ENCODE peak calls at places on chromosomes 12 and 14, in six cellular contexts. One of them, this sample, is unnamed.

GRCh38 chr14:72535485-72535884 is 358.4 kb downstream of the DPF3 start:
- DNase-seq in Panc1: no peak
- DNase-seq in cardiac fibroblast: no peak
- DNase-seq in astrocyte of the cerebellum: no peak
- DNase-seq in endothelial cell: no peak
- DNase-seq in CD4-positive, alpha-beta T cell: no peak
- DNase-seq in this sample: no peak

GRCh38 chr12:120093592-120094355 is 22.8 kb downstream of the RAB35 start:
- DNase-seq in CD4-positive, alpha-beta T cell: no peak
- DNase-seq in astrocyte of the cerebellum: no peak
- DNase-seq in Panc1: no peak
- DNase-seq in cardiac fibroblast: no peak
- DNase-seq in endothelial cell: no peak
- DNase-seq in this sample: no peak

GRCh38 chr12:107064243-107064642 is 29.1 kb downstream of the CRY1 start:
- DNase-seq in Panc1: no peak
- DNase-seq in endothelial cell: no peak
- DNase-seq in CD4-positive, alpha-beta T cell: no peak
- DNase-seq in cardiac fibroblast: no peak
- DNase-seq in astrocyte of the cerebellum: no peak
- DNase-seq in this sample: no peak

GRCh38 chr14:69543341-69544249 is 31.1 kb downstream of the CCDC177 start:
- DNase-seq in cardiac fibroblast: peak; percentile 98
- DNase-seq in astrocyte of the cerebellum: peak; percentile 85
- DNase-seq in CD4-positive, alpha-beta T cell: no peak
- DNase-seq in Panc1: peak; percentile 13
- DNase-seq in endothelial cell: peak; percentile 68
- DNase-seq in this sample: peak; percentile 86

GRCh38 chr14:51396222-51396815 is 156.3 kb downstream of the TMX1 start:
- DNase-seq in Panc1: peak; percentile 78
- DNase-seq in cardiac fibroblast: peak; percentile 99
- DNase-seq in CD4-positive, alpha-beta T cell: no peak
- DNase-seq in endothelial cell: no peak
- DNase-seq in astrocyte of the cerebellum: peak; percentile 83
- DNase-seq in this sample: peak; percentile 38

GRCh38 chr14:57209561-57209960 is 59.1 kb downstream of the EXOC5 start:
- DNase-seq in endothelial cell: no peak
- DNase-seq in Panc1: no peak
- DNase-seq in cardiac fibroblast: peak; percentile 44
- DNase-seq in CD4-positive, alpha-beta T cell: no peak
- DNase-seq in astrocyte of the cerebellum: peak; percentile 20
- DNase-seq in this sample: no peak

GRCh38 chr14:91884664-91885063 is 17.3 kb upstream of the TC2N start:
- DNase-seq in endothelial cell: no peak
- DNase-seq in cardiac fibroblast: no peak
- DNase-seq in Panc1: no peak
- DNase-seq in astrocyte of the cerebellum: no peak
- DNase-seq in CD4-positive, alpha-beta T cell: no peak
- DNase-seq in this sample: no peak

GRCh38 chr12:124750787-124751471 is 112.7 kb downstream of the SCARB1 start:
- DNase-seq in endothelial cell: peak; percentile 23
- DNase-seq in cardiac fibroblast: no peak
- DNase-seq in Panc1: no peak
- DNase-seq in astrocyte of the cerebellum: no peak
- DNase-seq in CD4-positive, alpha-beta T cell: peak; percentile 12
- DNase-seq in this sample: peak; percentile 55

GRCh38 chr12:12685305-12685704 is 10.7 kb downstream of the GPR19 start:
- DNase-seq in cardiac fibroblast: no peak
- DNase-seq in CD4-positive, alpha-beta T cell: no peak
- DNase-seq in Panc1: no peak
- DNase-seq in endothelial cell: no peak
- DNase-seq in astrocyte of the cerebellum: no peak
- DNase-seq in this sample: no peak

GRCh38 chr12:3152013-3152412 is 74.8 kb downstream of the TSPAN9 start:
- DNase-seq in cardiac fibroblast: peak; percentile 80
- DNase-seq in Panc1: no peak
- DNase-seq in endothelial cell: peak; percentile 33
- DNase-seq in CD4-positive, alpha-beta T cell: no peak
- DNase-seq in astrocyte of the cerebellum: peak; percentile 28
- DNase-seq in this sample: no peak

GRCh38 chr14:23703027-23703426 is 66.9 kb downstream of the DHRS2 start:
- DNase-seq in CD4-positive, alpha-beta T cell: no peak
- DNase-seq in Panc1: no peak
- DNase-seq in astrocyte of the cerebellum: no peak
- DNase-seq in cardiac fibroblast: no peak
- DNase-seq in endothelial cell: no peak
- DNase-seq in this sample: no peak

GRCh38 chr12:6582196-6582595 is 14.1 kb upstream of the NOP2 start:
- DNase-seq in CD4-positive, alpha-beta T cell: no peak
- DNase-seq in endothelial cell: no peak
- DNase-seq in Panc1: no peak
- DNase-seq in astrocyte of the cerebellum: no peak
- DNase-seq in cardiac fibroblast: no peak
- DNase-seq in this sample: no peak

GRCh38 chr14:74891870-74892269 is 10.2 kb downstream of the DLST start:
- DNase-seq in CD4-positive, alpha-beta T cell: no peak
- DNase-seq in endothelial cell: no peak
- DNase-seq in astrocyte of the cerebellum: no peak
- DNase-seq in cardiac fibroblast: peak; percentile 60
- DNase-seq in Panc1: no peak
- DNase-seq in this sample: no peak

GRCh38 chr12:105855691-105856405 is 282.9 kb downstream of the NUAK1 start:
- DNase-seq in cardiac fibroblast: no peak
- DNase-seq in Panc1: no peak
- DNase-seq in endothelial cell: no peak
- DNase-seq in astrocyte of the cerebellum: no peak
- DNase-seq in CD4-positive, alpha-beta T cell: no peak
- DNase-seq in this sample: no peak

GRCh38 chr12:62267490-62267889 is 7.3 kb downstream of the USP15 start:
- DNase-seq in cardiac fibroblast: no peak
- DNase-seq in endothelial cell: no peak
- DNase-seq in CD4-positive, alpha-beta T cell: no peak
- DNase-seq in Panc1: no peak
- DNase-seq in astrocyte of the cerebellum: no peak
- DNase-seq in this sample: no peak

GRCh38 chr14:44453433-44454171 is 53.5 kb downstream of the FSCB start:
- DNase-seq in cardiac fibroblast: no peak
- DNase-seq in astrocyte of the cerebellum: no peak
- DNase-seq in endothelial cell: no peak
- DNase-seq in CD4-positive, alpha-beta T cell: no peak
- DNase-seq in Panc1: no peak
- DNase-seq in this sample: no peak

GRCh38 chr14:59803052-59803451 is 67.5 kb downstream of the RTN1 start:
- DNase-seq in cardiac fibroblast: no peak
- DNase-seq in endothelial cell: no peak
- DNase-seq in CD4-positive, alpha-beta T cell: no peak
- DNase-seq in Panc1: no peak
- DNase-seq in astrocyte of the cerebellum: no peak
- DNase-seq in this sample: no peak

GRCh38 chr12:119176267-119177055 is 2.3 kb upstream of the HSPB8 start:
- DNase-seq in cardiac fibroblast: peak; percentile 95
- DNase-seq in endothelial cell: no peak
- DNase-seq in CD4-positive, alpha-beta T cell: no peak
- DNase-seq in Panc1: peak; percentile 56
- DNase-seq in astrocyte of the cerebellum: peak; percentile 65
- DNase-seq in this sample: peak; percentile 81

GRCh38 chr12:41532072-41532471 is 344.0 kb downstream of the PDZRN4 start:
- DNase-seq in Panc1: no peak
- DNase-seq in CD4-positive, alpha-beta T cell: no peak
- DNase-seq in endothelial cell: no peak
- DNase-seq in astrocyte of the cerebellum: no peak
- DNase-seq in cardiac fibroblast: no peak
- DNase-seq in this sample: no peak
- TF ChIP-seq CTCF in Panc1: no peak
- TF ChIP-seq CTCF in CD4-positive, alpha-beta T cell: no peak
- TF ChIP-seq CTCF in endothelial cell: no peak
- TF ChIP-seq CTCF in astrocyte of the cerebellum: no peak
- TF ChIP-seq CTCF in cardiac fibroblast: no peak
- TF ChIP-seq CTCF in this sample: no peak

GRCh38 chr12:31589582-31589895 is 1.4 kb downstream of the DENND5B start:
- DNase-seq in CD4-positive, alpha-beta T cell: no peak
- DNase-seq in cardiac fibroblast: no peak
- DNase-seq in astrocyte of the cerebellum: no peak
- DNase-seq in endothelial cell: peak; percentile 45
- DNase-seq in Panc1: no peak
- DNase-seq in this sample: no peak

GRCh38 chr12:31590730-31591307 is at the start of gene DENND5B:
- DNase-seq in CD4-positive, alpha-beta T cell: no peak
- DNase-seq in endothelial cell: peak; percentile 78
- DNase-seq in Panc1: no peak
- DNase-seq in cardiac fibroblast: peak; percentile 53
- DNase-seq in astrocyte of the cerebellum: no peak
- DNase-seq in this sample: peak; percentile 73

GRCh38 chr12:31591308-31591901 is 469 bp upstream of the DENND5B start:
- DNase-seq in cardiac fibroblast: peak; percentile 30
- DNase-seq in CD4-positive, alpha-beta T cell: no peak
- DNase-seq in Panc1: peak; percentile 27
- DNase-seq in endothelial cell: peak; percentile 16
- DNase-seq in astrocyte of the cerebellum: no peak
- DNase-seq in this sample: peak; percentile 3

GRCh38 chr12:31588976-31589375 is 2.0 kb downstream of the DENND5B start:
- DNase-seq in astrocyte of the cerebellum: no peak
- DNase-seq in cardiac fibroblast: peak; percentile 34
- DNase-seq in Panc1: no peak
- DNase-seq in endothelial cell: no peak
- DNase-seq in CD4-positive, alpha-beta T cell: no peak
- DNase-seq in this sample: no peak

DNA sequence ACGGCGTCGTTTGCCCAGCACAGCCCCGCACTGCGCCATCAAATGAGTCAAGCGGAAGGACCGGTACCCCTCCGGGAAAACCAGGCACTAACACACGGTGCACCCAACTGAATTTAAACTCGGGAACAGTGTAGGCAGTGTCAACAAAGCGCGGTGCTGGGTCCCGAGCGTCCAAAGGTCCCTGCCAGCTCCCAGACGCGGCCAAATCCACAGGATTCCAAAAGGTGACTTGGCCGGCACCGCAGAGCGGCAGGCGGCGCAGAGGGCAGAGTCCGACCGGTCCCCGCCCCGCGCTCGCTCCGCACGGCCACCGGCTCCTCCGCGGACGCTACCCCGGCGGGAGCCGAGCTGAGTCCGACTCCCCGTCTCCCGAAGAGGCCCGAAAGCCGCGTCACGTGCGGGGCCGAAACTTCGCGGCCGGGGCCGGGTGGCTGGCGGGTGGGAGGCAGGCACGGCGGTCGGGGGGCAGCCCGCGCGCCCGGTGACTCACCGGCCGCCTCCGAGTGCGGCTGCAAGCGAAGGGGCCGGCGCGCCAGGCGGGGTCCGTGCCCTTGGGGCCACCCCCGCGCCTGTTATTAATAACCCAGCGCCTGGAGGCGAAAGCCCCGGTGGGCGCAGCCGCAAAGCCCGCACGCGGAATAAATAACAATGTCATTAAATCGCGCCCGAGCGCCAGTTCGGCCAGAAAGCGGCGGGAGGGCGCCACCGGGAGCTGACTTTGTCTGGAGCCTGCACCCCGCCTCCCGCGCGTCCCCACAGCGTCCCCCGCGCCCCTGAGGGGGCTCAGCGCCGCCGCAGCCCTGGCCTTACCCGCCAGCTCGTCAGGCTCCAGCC is 823 bp downstream of the DENND5B start:
- DNase-seq in cardiac fibroblast: peak; percentile 73
- DNase-seq in astrocyte of the cerebellum: no peak
- DNase-seq in CD4-positive, alpha-beta T cell: no peak
- DNase-seq in Panc1: peak; percentile 46
- DNase-seq in endothelial cell: peak; percentile 70
- DNase-seq in this sample: peak; percentile 65
- TF ChIP-seq CTCF in cardiac fibroblast: no peak
- TF ChIP-seq CTCF in astrocyte of the cerebellum: no peak
- TF ChIP-seq CTCF in CD4-positive, alpha-beta T cell: no peak
- TF ChIP-seq CTCF in Panc1: peak; percentile 64
- TF ChIP-seq CTCF in endothelial cell: no peak
- TF ChIP-seq CTCF in this sample: no peak

GRCh38 chr14:34041220-34041619 is 90.3 kb upstream of the EGLN3 start:
- DNase-seq in endothelial cell: no peak
- DNase-seq in Panc1: no peak
- DNase-seq in astrocyte of the cerebellum: no peak
- DNase-seq in CD4-positive, alpha-beta T cell: no peak
- DNase-seq in cardiac fibroblast: no peak
- DNase-seq in this sample: no peak

GRCh38 chr14:34038358-34039057 is 87.6 kb upstream of the EGLN3 start:
- DNase-seq in Panc1: no peak
- DNase-seq in endothelial cell: no peak
- DNase-seq in astrocyte of the cerebellum: no peak
- DNase-seq in cardiac fibroblast: peak; percentile 25
- DNase-seq in CD4-positive, alpha-beta T cell: no peak
- DNase-seq in this sample: peak; percentile 22

GRCh38 chr14:34043627-34044372 is 92.9 kb upstream of the EGLN3 start:
- DNase-seq in Panc1: no peak
- DNase-seq in CD4-positive, alpha-beta T cell: peak; percentile 43
- DNase-seq in astrocyte of the cerebellum: no peak
- DNase-seq in endothelial cell: no peak
- DNase-seq in cardiac fibroblast: peak; percentile 59
- DNase-seq in this sample: peak; percentile 57

GRCh38 chr14:34039428-34040047 is 88.7 kb upstream of the EGLN3 start:
- DNase-seq in endothelial cell: no peak
- DNase-seq in Panc1: no peak
- DNase-seq in cardiac fibroblast: no peak
- DNase-seq in CD4-positive, alpha-beta T cell: no peak
- DNase-seq in astrocyte of the cerebellum: no peak
- DNase-seq in this sample: no peak

DNA sequence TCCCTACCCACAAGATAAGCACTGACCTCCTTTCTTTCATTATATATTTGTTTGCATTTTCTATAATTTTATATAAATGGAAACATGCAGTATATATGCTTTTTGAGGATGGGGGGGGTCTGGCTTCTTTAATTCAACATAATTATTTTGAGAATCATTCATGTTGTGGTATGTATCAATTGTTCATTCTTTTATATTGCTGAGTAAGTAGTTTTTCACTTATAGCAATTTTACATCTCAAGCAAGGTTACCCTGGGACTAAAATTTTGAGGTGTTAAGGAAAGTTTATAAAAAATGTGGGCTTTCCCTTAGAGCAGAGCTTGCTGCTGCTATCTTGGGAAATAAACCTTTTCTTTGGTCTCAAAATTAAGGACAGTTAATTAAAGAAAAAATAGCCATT is 89.9 kb upstream of the EGLN3 start:
- DNase-seq in endothelial cell: no peak
- DNase-seq in Panc1: no peak
- DNase-seq in astrocyte of the cerebellum: no peak
- DNase-seq in cardiac fibroblast: no peak
- DNase-seq in CD4-positive, alpha-beta T cell: no peak
- DNase-seq in this sample: no peak
- TF ChIP-seq CTCF in endothelial cell: no peak
- TF ChIP-seq CTCF in Panc1: no peak
- TF ChIP-seq CTCF in astrocyte of the cerebellum: no peak
- TF ChIP-seq CTCF in cardiac fibroblast: no peak
- TF ChIP-seq CTCF in CD4-positive, alpha-beta T cell: no peak
- TF ChIP-seq CTCF in this sample: no peak

DNA sequence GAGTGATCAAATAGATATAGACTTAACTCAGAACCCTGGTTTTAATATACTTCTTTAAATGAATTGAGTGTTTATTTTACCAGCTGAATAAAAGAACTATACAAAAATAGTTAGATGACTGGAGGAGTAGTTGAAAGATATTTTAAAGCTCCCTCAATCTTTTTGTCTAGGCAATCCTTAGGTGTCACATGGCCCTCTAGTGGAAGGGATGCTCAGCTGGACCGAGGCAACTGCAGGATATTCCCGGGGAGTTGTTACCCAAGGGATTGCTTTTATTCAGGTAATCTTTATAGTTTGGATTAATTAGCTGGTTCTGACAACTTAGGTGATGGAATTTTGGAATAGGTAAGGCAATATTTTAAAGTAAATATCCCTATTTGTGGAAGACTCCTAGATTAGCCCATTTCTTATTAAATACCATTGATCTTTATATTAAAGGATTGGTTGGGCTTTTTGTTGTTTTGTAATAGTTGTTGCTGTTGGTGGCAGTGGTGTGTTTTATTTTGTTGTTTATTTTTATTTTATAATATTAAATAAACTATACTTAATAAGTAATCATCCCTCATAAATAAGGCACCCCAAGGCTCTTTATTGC is 57.1 kb downstream of the ZDHHC17 start:
- DNase-seq in CD4-positive, alpha-beta T cell: no peak
- DNase-seq in cardiac fibroblast: peak; percentile 56
- DNase-seq in Panc1: no peak
- DNase-seq in endothelial cell: peak; percentile 39
- DNase-seq in astrocyte of the cerebellum: peak; percentile 9
- DNase-seq in this sample: peak; percentile 50
- TF ChIP-seq CTCF in CD4-positive, alpha-beta T cell: no peak
- TF ChIP-seq CTCF in cardiac fibroblast: peak; percentile 75
- TF ChIP-seq CTCF in Panc1: peak; percentile 82
- TF ChIP-seq CTCF in endothelial cell: peak; percentile 47
- TF ChIP-seq CTCF in astrocyte of the cerebellum: peak; percentile 76
- TF ChIP-seq CTCF in this sample: peak; percentile 50

This sample was measured in Calu3.